ENCODE peak calls at places on chromosome 17, in four cellular contexts. One of them, this sample, is unnamed. For H3K27me3 and H3K36me3, the result is how much of the 10 kb centered on the place peaks cover.

GRCh38 chr17:17313350-17313991 is 10.3 kb downstream of the NT5M start:
- DNase-seq in aorta: no peak
- DNase-seq in fibroblast of lung: no peak
- DNase-seq in uterus: no peak
- DNase-seq in this sample: peak

GRCh38 chr17:17808706-17809432 is 27.9 kb downstream of the SREBF1 start:
- DNase-seq in aorta: no peak
- DNase-seq in fibroblast of lung: peak
- DNase-seq in uterus: no peak
- DNase-seq in this sample: peak

GRCh38 chr17:3974138-3974687 is 10.0 kb upstream of the ATP2A3 start:
- DNase-seq in aorta: peak
- DNase-seq in fibroblast of lung: no peak
- DNase-seq in uterus: no peak
- DNase-seq in this sample: peak

GRCh38 chr17:77859411-77859810 is 99.1 kb upstream of the TNRC6C start:
- DNase-seq in aorta: no peak
- DNase-seq in fibroblast of lung: no peak
- DNase-seq in uterus: no peak
- DNase-seq in this sample: no peak

GRCh38 chr17:3973498-3974137 is 9.4 kb upstream of the ATP2A3 start:
- DNase-seq in aorta: peak
- DNase-seq in fibroblast of lung: no peak
- DNase-seq in uterus: no peak
- DNase-seq in this sample: peak

GRCh38 chr17:4086041-4086483 is 56.8 kb downstream of the ZZEF1 start:
- DNase-seq in aorta: no peak
- DNase-seq in fibroblast of lung: no peak
- DNase-seq in uterus: no peak
- DNase-seq in this sample: no peak

GRCh38 chr17:81412490-81413093 is 17.3 kb downstream of the BAHCC1 start:
- DNase-seq in aorta: no peak
- DNase-seq in fibroblast of lung: peak
- DNase-seq in uterus: no peak
- DNase-seq in this sample: no peak

GRCh38 chr17:45820052-45820780 is 24.5 kb upstream of the SPPL2C start:
- DNase-seq in aorta: no peak
- DNase-seq in fibroblast of lung: no peak
- DNase-seq in uterus: no peak
- DNase-seq in this sample: no peak

GRCh38 chr17:69654981-69655581 is 240.6 kb downstream of the MAP2K6 start:
- DNase-seq in aorta: no peak
- DNase-seq in fibroblast of lung: peak
- DNase-seq in uterus: no peak
- DNase-seq in this sample: no peak

GRCh38 chr17:32253117-32253611 is 12.5 kb upstream of the RHBDL3 start:
- DNase-seq in aorta: peak
- DNase-seq in fibroblast of lung: peak
- DNase-seq in uterus: peak
- DNase-seq in this sample: peak

GRCh38 chr17:31596382-31597323 is 205.2 kb downstream of the RAB11FIP4 start:
- DNase-seq in aorta: peak
- DNase-seq in fibroblast of lung: peak
- DNase-seq in uterus: peak
- DNase-seq in this sample: peak

GRCh38 chr17:81043725-81044427 is 8.9 kb downstream of the BAIAP2 start:
- DNase-seq in aorta: no peak
- DNase-seq in fibroblast of lung: peak
- DNase-seq in uterus: peak
- DNase-seq in this sample: peak

GRCh38 chr17:31803494-31804213 is 55.4 kb downstream of the COPRS start:
- DNase-seq in aorta: no peak
- DNase-seq in fibroblast of lung: no peak
- DNase-seq in uterus: no peak
- DNase-seq in this sample: no peak

GRCh38 chr17:17887752-17888304 is 51.0 kb upstream of the SREBF1 start:
- DNase-seq in aorta: peak
- DNase-seq in fibroblast of lung: no peak
- DNase-seq in uterus: no peak
- DNase-seq in this sample: no peak

GRCh38 chr17:63573634-63574033 is 23.4 kb downstream of the DCAF7 start:
- DNase-seq in aorta: no peak
- DNase-seq in fibroblast of lung: no peak
- DNase-seq in uterus: no peak
- DNase-seq in this sample: peak

GRCh38 chr17:65794572-65794971 is 233.1 kb upstream of the AXIN2 start:
- DNase-seq in aorta: no peak
- DNase-seq in fibroblast of lung: no peak
- DNase-seq in uterus: no peak
- DNase-seq in this sample: peak

GRCh38 chr17:73320601-73321264 is 8.9 kb upstream of the CDC42EP4 start:
- DNase-seq in aorta: no peak
- DNase-seq in fibroblast of lung: no peak
- DNase-seq in uterus: no peak
- DNase-seq in this sample: no peak

GRCh38 chr17:51701501-51701900 is 441.2 kb downstream of the UTP18 start:
- DNase-seq in aorta: no peak
- DNase-seq in fibroblast of lung: no peak
- DNase-seq in uterus: no peak
- DNase-seq in this sample: no peak

DNA sequence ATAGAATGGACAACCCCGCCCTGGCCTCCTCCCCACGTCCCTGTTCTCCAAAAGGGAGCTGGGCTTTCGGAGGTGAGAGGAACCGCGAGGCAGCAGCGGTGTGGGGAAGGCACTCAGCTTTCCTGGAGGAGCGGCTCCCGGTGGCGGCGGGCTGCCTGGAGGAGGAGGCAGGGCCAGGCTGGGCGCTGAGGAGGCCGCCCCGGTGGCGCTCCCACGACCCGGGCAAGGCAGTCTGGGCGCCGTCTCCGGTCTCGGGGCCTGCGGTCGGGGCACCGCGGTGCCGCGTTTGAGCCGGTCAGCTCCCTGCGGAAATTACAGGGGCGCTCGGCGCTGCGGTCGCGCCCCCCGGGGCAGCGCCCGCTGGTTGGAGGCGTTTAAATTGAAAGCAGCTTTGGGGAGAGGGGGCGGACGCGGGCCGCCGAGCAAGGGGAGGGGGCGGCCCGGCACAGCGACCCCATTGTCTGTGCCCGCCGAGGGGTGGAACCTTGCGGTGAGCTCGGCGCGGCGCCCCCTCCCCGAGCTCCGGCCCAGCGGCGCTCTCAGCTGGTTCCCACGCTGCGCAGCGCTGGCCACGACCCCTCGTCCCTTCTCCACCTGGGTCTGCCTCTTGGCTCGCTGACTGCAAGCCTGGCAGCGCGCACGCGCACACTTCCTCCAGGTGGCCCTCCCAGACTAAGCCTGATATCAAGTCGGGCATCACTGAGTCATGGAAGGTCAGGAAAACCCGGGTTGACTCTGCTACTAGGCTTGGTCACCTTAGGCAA is 58.7 kb upstream of the DLX4 start:
- DNase-seq in aorta: no peak
- DNase-seq in fibroblast of lung: peak
- DNase-seq in uterus: no peak
- DNase-seq in this sample: peak
- H3K4me3 ChIP-seq in aorta: no peak
- H3K4me3 ChIP-seq in fibroblast of lung: no peak
- H3K4me3 ChIP-seq in uterus: no peak
- H3K4me3 ChIP-seq in this sample: peak

GRCh38 chr17:79457376-79457775 is 153.5 kb downstream of the RBFOX3 start:
- DNase-seq in aorta: no peak
- DNase-seq in fibroblast of lung: no peak
- DNase-seq in uterus: no peak
- DNase-seq in this sample: no peak
- H3K27me3 ChIP-seq in aorta: under half
- H3K27me3 ChIP-seq in fibroblast of lung: under half
- H3K27me3 ChIP-seq in uterus: under half
- H3K27me3 ChIP-seq in this sample: under half

DNA sequence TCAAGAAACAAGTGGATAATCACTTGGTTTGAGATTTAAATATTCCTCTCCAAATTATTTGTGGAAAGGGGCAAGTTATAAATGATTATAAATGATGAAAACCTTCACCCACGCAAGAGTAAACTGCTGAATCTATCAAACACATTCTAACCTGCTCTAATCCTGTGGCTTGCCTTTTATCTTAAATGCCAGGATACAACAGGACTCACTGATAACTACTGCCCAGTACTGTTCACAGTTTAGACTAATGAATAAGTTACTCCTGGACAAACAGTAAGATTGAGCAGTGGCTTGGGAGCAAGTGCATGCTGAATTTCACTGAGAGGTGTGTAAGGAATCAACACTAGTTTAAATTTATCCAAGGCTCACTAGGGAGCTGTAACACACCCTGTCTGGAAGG is 31.1 kb downstream of the IGF2BP1 start:
- DNase-seq in aorta: no peak
- DNase-seq in fibroblast of lung: no peak
- DNase-seq in uterus: no peak
- DNase-seq in this sample: no peak
- H3K36me3 ChIP-seq in aorta: under half
- H3K36me3 ChIP-seq in fibroblast of lung: under half
- H3K36me3 ChIP-seq in uterus: under half
- H3K36me3 ChIP-seq in this sample: under half

GRCh38 chr17:43791589-43791988 is 11.4 kb downstream of the CFAP97D1 start:
- DNase-seq in aorta: no peak
- DNase-seq in fibroblast of lung: peak
- DNase-seq in uterus: no peak
- DNase-seq in this sample: peak
- H3K4me3 ChIP-seq in aorta: no peak
- H3K4me3 ChIP-seq in fibroblast of lung: no peak
- H3K4me3 ChIP-seq in uterus: no peak
- H3K4me3 ChIP-seq in this sample: no peak

GRCh38 chr17:39605492-39606433 is 2.0 kb downstream of the NEUROD2 start:
- DNase-seq in aorta: no peak
- DNase-seq in fibroblast of lung: peak
- DNase-seq in uterus: no peak
- DNase-seq in this sample: peak

GRCh38 chr17:39607851-39608130 is at the start of gene NEUROD2:
- DNase-seq in aorta: no peak
- DNase-seq in fibroblast of lung: no peak
- DNase-seq in uterus: no peak
- DNase-seq in this sample: no peak

GRCh38 chr17:39607057-39607850 is 466 bp downstream of the NEUROD2 start:
- DNase-seq in aorta: no peak
- DNase-seq in fibroblast of lung: no peak
- DNase-seq in uterus: no peak
- DNase-seq in this sample: peak

GRCh38 chr17:39604911-39605491 is 2.7 kb downstream of the NEUROD2 start:
- DNase-seq in aorta: no peak
- DNase-seq in fibroblast of lung: no peak
- DNase-seq in uterus: no peak
- DNase-seq in this sample: peak

DNA sequence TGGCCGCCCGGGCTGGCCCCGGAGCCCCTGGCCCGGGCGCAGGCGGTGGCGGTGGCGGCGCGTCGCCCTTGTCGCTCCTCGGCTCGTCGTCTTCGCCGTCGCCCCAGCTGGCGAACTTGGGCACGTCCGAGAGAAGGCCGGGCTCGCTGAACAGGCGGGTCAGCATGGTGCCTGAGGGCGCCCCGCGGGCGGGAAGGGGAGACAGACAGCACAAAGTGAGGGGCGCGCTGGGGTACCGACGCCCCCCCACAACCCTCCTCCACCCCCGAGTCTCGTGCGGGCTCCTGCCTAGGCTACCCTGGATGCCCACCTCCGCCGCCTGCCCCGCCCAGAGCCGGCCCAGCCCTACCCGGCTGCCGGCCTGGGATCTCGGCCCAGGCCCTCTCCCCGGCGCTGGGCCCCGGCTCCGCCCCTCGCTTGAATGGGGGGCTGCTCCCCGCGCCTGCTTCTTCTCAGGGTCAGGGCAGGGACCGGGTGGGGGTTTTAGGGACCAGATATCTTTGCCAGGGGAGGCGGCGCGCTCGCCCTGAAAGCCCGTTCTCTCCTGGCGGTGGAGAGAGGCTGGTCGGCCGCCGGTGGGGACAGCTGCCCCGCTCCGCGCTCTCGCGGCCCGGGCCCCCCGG is 1.2 kb downstream of the NEUROD2 start:
- DNase-seq in aorta: no peak
- DNase-seq in fibroblast of lung: no peak
- DNase-seq in uterus: no peak
- DNase-seq in this sample: peak
- H3K27me3 ChIP-seq in aorta: under half
- H3K27me3 ChIP-seq in fibroblast of lung: half or more
- H3K27me3 ChIP-seq in uterus: half or more
- H3K27me3 ChIP-seq in this sample: half or more